ENCODE peak calls at places on chromosomes 16 and 17, in eight cellular contexts. B is ELR; C is mucosa of descending colon; A is D721Med; N is AG10803; H is activated CD8-positive, alpha-beta memory T cell treated with anti-CD3 and anti-CD28 coated beads for 4 hours; J is stimulated activated CD4-positive, alpha-beta T cell treated with anti-CD3 and anti-CD28 coated beads, Interleukin-15, amount 100 ng/mL, for 24 hours; F is substantia nigra. K is an unnamed sample.

GRCh38 chr16:58045096-58045495 is 19.5 kb downstream of the MMP15 start:
- DNase-seq in B (no peak), C (no peak), A (no peak), N (no peak), H (no peak), J (no peak), F (no peak), K (no peak)

GRCh38 chr17:21211825-21212479 is 2.0 kb downstream of the TMEM11 start:
- DNase-seq in B (no peak), C (peak), A (no peak), N (no peak), H (no peak), J (no peak), F (no peak), K (no peak)

GRCh38 chr16:2428051-2428786 is 1.0 kb upstream of the CCNF start:
- DNase-seq in B (peak), C (peak), A (no peak), N (no peak), H (no peak), J (peak), F (no peak), K (no peak)

GRCh38 chr17:49338883-49339282 is 23.2 kb downstream of the ZNF652 start:
- DNase-seq in B (no peak), C (no peak), A (no peak), N (no peak), H (no peak), J (no peak), F (no peak), K (no peak)

GRCh38 chr17:77086433-77087010 is 54.2 kb upstream of the SEC14L1 start:
- DNase-seq in B (peak), C (peak), A (no peak), N (peak), H (peak), J (peak), F (peak), K (peak)

GRCh38 chr16:59848314-59848713 is 1114.2 kb upstream of the GOT2 start:
- DNase-seq in B (no peak), C (no peak), A (no peak), N (peak), H (no peak), J (no peak), F (no peak), K (no peak)

GRCh38 chr16:4811242-4811641 is 8.8 kb upstream of the ROGDI start:
- DNase-seq in B (no peak), C (no peak), A (no peak), N (no peak), H (no peak), J (no peak), F (no peak), K (no peak)

GRCh38 chr16:67101301-67101675 is 8.5 kb upstream of the PHAF1 start:
- DNase-seq in B (peak), C (no peak), A (no peak), N (peak), H (no peak), J (no peak), F (no peak), K (no peak)

GRCh38 chr17:40515491-40516041 is 14.1 kb upstream of the TNS4 start:
- DNase-seq in B (no peak), C (no peak), A (no peak), N (no peak), H (no peak), J (peak), F (no peak), K (no peak)

GRCh38 chr17:6313835-6314234 is 121.1 kb downstream of the AIPL1 start:
- DNase-seq in B (no peak), C (no peak), A (no peak), N (no peak), H (no peak), J (no peak), F (no peak), K (no peak)

GRCh38 chr17:3535253-3535995 is 22.2 kb downstream of the TRPV3 start:
- DNase-seq in B (peak), C (peak), A (no peak), N (peak), H (no peak), J (peak), F (peak), K (peak)

GRCh38 chr16:26765087-26765486 is 301.6 kb upstream of the C16orf82 start:
- DNase-seq in B (no peak), C (no peak), A (no peak), N (no peak), H (no peak), J (peak), F (no peak), K (no peak)

GRCh38 chr16:89036776-89037175 is 56.9 kb upstream of the ACSF3 start:
- DNase-seq in B (no peak), C (no peak), A (no peak), N (no peak), H (no peak), J (no peak), F (no peak), K (no peak)

K was measured in central memory CD8-positive, alpha-beta T cell.